ENCODE peak calls at places on chromosomes 5 and 9, in five cellular contexts. K is vagina, Y is suprapubic skin, R is GM23338, E is spleen. H is an unnamed sample.
A peak's percentile ranks its signal among the peaks of the same experiment; 100 is the strongest.

GRCh38 chr5:8517461-8517860 is 648.5 kb downstream of the MTRR start:
- DNase-seq in Y (no peak), E (no peak), R (no peak), K (no peak), H (no peak)

GRCh38 chr5:13251623-13252367 is 692.7 kb downstream of the DNAH5 start:
- DNase-seq in Y (no peak), K (no peak), E (no peak), R (peak; percentile 36), H (no peak)

GRCh38 chr5:54004697-54005096 is 305.7 kb downstream of the ARL15 start:
- DNase-seq in R (no peak), Y (no peak), E (no peak), K (no peak), H (no peak)

GRCh38 chr9:83775932-83776331 is 41.6 kb downstream of the GKAP1 start:
- DNase-seq in R (no peak), K (no peak), E (no peak), Y (no peak), H (no peak)

GRCh38 chr5:158514353-158514960 is 585.3 kb downstream of the EBF1 start:
- DNase-seq in K (no peak), E (no peak), Y (no peak), R (no peak), H (no peak)

GRCh38 chr5:88548136-88548535 is 279.5 kb upstream of the TMEM161B start:
- DNase-seq in R (no peak), K (no peak), E (no peak), Y (no peak), H (no peak)

GRCh38 chr5:167951121-167951520 is 340.3 kb upstream of the WWC1 start:
- DNase-seq in R (no peak), E (no peak), Y (no peak), K (no peak), H (no peak)

GRCh38 chr5:9546973-9547947 is 1.4 kb upstream of the SEMA5A start:
- DNase-seq in Y (no peak), K (no peak), R (peak; percentile 63), E (no peak), H (no peak)

GRCh38 chr9:123383512-123384170 is 27.6 kb downstream of the CRB2 start:
- DNase-seq in Y (no peak), R (no peak), E (no peak), K (no peak), H (no peak)

GRCh38 chr5:51990241-51990640 is 607.0 kb downstream of the ISL1 start:
- DNase-seq in R (no peak), K (no peak), E (no peak), Y (no peak), H (no peak)

GRCh38 chr5:151288180-151288579 is 15.4 kb downstream of the SLC36A3 start:
- DNase-seq in R (peak; percentile 46), K (no peak), E (no peak), Y (no peak), H (no peak)

GRCh38 chr5:9207820-9208418 is 338.0 kb downstream of the SEMA5A start:
- DNase-seq in E (no peak), Y (no peak), K (no peak), R (peak; percentile 64), H (no peak)

GRCh38 chr9:100637787-100638186 is 59.9 kb downstream of the CAVIN4 start:
- DNase-seq in E (no peak), R (peak; percentile 85), K (no peak), Y (no peak), H (no peak)

GRCh38 chr5:16051246-16051645 is 128.3 kb downstream of the MARCHF11 start:
- DNase-seq in E (no peak), Y (no peak), K (no peak), R (no peak), H (no peak)

GRCh38 chr9:90098456-90098855 is 493.6 kb downstream of the GADD45G start:
- DNase-seq in K (no peak), R (no peak), Y (no peak), E (no peak), H (no peak)

GRCh38 chr5:107483196-107483595 is 187.5 kb downstream of the EFNA5 start:
- DNase-seq in Y (no peak), K (no peak), E (no peak), R (no peak), H (no peak)

GRCh38 chr9:70574222-70574837 is 159.9 kb upstream of the KLF9 start:
- DNase-seq in E (no peak), K (peak; percentile 88), R (peak; percentile 37), Y (no peak), H (no peak)

GRCh38 chr5:67373518-67373917 is 176.9 kb upstream of the CD180 start:
- DNase-seq in K (no peak), Y (no peak), R (no peak), E (no peak), H (no peak)

GRCh38 chr5:15385553-15385952 is 114.4 kb upstream of the FBXL7 start:
- DNase-seq in R (no peak), K (no peak), Y (no peak), E (no peak), H (no peak)

GRCh38 chr9:104835163-104835562 is 71.2 kb downstream of the NIPSNAP3B start:
- DNase-seq in K (no peak), E (no peak), R (no peak), Y (no peak), H (no peak)

GRCh38 chr9:71303351-71303750 is 181.9 kb upstream of the TRPM3 start:
- DNase-seq in R (no peak), Y (no peak), K (no peak), E (no peak), H (no peak)

GRCh38 chr5:155575861-155576260 is 562.3 kb downstream of the KIF4B start:
- DNase-seq in E (no peak), R (no peak), K (no peak), Y (no peak), H (no peak)

GRCh38 chr5:154753792-154754191 is 1.4 kb upstream of the LARP1 start:
- DNase-seq in Y (peak; percentile 80), R (no peak), E (no peak), K (peak; percentile 96), H (no peak)

GRCh38 chr5:71899865-71900342 is 180.8 kb downstream of the CARTPT start:
- DNase-seq in K (peak; percentile 40), Y (no peak), E (no peak), R (no peak), H (no peak)

GRCh38 chr5:9715891-9716335 is 85.8 kb upstream of the TAS2R1 start:
- DNase-seq in E (no peak), R (peak; percentile 9), K (no peak), Y (no peak), H (no peak)

GRCh38 chr5:172110260-172110815 is 77.7 kb downstream of the STK10 start:
- DNase-seq in R (no peak), K (no peak), E (peak; percentile 79), Y (no peak), H (no peak)

GRCh38 chr5:54990751-54991349 is 5.5 kb upstream of the ESM1 start:
- DNase-seq in E (no peak), R (no peak), Y (no peak), K (no peak), H (no peak)

GRCh38 chr5:40374853-40375252 is 304.9 kb upstream of the PTGER4 start:
- DNase-seq in Y (no peak), R (no peak), E (no peak), K (no peak), H (no peak)

GRCh38 chr5:40381676-40382363 is 297.9 kb upstream of the PTGER4 start:
- DNase-seq in K (no peak), Y (no peak), R (no peak), E (no peak), H (no peak)

GRCh38 chr5:40378431-40379175 is 301.1 kb upstream of the PTGER4 start:
- DNase-seq in R (no peak), E (no peak), K (no peak), Y (no peak), H (no peak)

GRCh38 chr5:40376566-40376965 is 303.1 kb upstream of the PTGER4 start:
- DNase-seq in K (no peak), Y (no peak), E (no peak), R (no peak), H (no peak)
- TF ChIP-seq POLR2AphosphoS5 in K (no peak), Y (no peak), E (no peak), R (no peak), H (no peak)

DNA sequence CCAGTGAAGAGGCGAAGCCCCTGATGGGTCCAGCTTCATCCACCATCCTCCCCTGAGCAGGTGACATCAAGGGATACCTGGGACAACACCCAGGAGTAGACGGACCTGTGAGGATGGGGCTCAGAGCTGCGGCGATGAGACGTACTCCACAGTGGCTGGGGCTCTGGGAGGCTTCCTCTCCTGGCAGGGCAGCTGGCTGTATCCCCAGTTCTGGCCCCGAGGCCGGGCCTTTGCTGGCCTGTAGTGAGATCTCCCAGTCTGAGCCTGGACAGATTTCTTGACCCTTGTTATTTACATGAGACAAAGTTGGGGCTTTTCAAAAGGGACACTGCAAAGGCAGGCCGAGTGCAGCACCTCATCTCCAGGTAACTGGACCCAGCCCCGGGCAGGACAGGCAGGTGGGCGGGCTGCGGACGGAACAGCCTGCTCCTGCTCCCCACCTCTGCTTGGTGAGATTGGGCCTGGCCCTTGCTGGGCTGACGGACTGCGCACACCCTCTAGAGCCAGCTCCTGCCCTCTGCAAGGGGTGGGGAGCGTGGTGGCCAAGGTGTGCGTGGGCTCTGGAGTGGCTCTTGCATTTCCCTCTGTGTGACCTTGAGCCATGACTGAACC is 23.1 kb downstream of the IER5L start:
- DNase-seq in Y (no peak), K (no peak), R (no peak), E (peak; percentile 66), H (no peak)
- TF ChIP-seq CTCF in Y (no peak), K (no peak), R (no peak), E (no peak), H (no peak)

DNA sequence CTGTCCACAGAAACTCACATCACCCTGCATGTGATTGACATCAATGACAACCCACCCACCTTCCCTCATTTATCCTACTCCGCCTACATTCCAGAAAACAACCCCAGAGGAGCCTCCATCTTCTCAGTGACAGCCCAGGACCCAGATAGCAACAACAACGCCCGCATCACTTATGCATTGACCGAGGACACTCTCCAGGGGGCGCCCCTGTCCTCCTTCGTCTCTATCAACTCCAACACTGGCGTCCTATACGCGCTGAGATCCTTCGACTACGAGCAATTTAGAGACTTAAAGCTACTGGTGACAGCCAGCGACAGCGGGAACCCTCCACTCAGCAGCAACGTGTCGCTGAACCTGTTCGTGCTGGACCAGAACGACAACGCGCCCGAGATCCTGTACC is 1.7 kb downstream of the PCDHGA3 start:
- DNase-seq in Y (no peak), R (no peak), E (no peak), K (no peak), H (no peak)
- H3K4me3 ChIP-seq in Y (no peak overlapping the region), R (no peak overlapping the region), E (no peak overlapping the region), K (no peak overlapping the region), H (peak overlapping the region; percentile 17)

DNA sequence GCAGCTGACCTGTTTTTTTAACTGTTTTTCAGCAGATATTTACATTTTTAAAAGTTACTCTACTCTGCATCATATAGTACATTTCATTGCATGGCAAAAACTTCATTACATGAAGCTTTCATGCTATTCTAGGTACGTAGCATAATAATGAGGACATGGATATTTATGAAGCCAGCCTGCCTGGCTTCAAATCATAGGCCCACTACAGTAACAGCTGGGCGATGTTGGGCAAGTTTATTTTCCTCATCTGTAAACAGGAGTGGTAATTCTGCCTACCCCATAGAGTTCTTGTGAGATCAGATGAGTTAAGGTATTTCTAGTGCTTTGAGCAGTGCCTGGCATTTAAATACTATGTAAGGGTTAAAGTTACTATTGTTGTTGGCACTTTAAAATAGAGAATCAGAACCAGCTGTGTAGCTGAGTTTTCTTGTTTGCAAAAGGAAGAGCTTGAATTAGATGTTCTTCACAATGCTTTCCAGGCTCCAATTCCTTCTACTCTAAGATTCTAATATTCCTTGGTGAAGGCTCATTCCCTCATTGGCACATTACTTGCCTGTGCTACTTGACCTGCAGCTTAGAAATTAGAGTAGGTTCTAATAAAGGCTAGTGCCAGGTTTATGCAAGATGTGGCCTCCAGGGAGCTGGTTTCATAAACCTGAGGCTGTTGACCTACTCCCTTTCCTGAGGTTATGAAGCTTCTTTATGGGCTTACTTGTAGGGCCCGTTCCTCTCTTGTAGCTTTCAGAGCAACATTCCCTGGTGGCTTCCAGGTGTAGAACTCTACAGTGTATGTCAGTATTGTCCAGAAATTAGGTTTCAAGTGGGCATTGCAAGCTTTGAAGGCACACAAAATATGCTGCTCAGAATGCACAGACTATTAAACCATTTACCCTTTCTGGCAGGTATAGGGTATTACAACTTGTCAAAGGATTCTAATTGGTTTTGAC is 14.5 kb downstream of the ANP32B start:
- DNase-seq in E (no peak), K (no peak), Y (no peak), R (no peak), H (no peak)
- TF ChIP-seq POLR2AphosphoS5 in E (no peak), K (no peak), Y (no peak), R (no peak), H (no peak)